ENCODE peak calls at places on chromosomes 1 and 21, in four cellular contexts. I, E, D and S are unnamed samples.

GRCh38 chr1:30313584-30313983 is 409.8 kb downstream of the MATN1 start:
- DNase-seq in I (no peak), E (no peak), D (no peak), S (peak)

GRCh38 chr1:70818391-70818790 is 229.2 kb downstream of the PTGER3 start:
- DNase-seq in I (no peak), E (no peak), D (no peak), S (no peak)

GRCh38 chr21:28069446-28069845 is 923.2 kb downstream of the LTN1 start:
- DNase-seq in I (no peak), E (no peak), D (peak), S (no peak)

GRCh38 chr1:8914471-8914870 is 31.2 kb upstream of the CA6 start:
- DNase-seq in I (no peak), E (no peak), D (peak), S (no peak)

GRCh38 chr1:28581531-28582247 is 10.4 kb upstream of the RAB42 start:
- DNase-seq in I (peak), E (peak), D (peak), S (peak)

GRCh38 chr1:165350861-165351260 is 5.7 kb downstream of the LMX1A start:
- DNase-seq in I (no peak), E (no peak), D (peak), S (no peak)

GRCh38 chr1:224212618-224213037 is 29.6 kb downstream of the DEGS1 start:
- DNase-seq in I (no peak), E (no peak), D (no peak), S (no peak)

GRCh38 chr1:18532390-18533170 is 51.9 kb downstream of the KLHDC7A start:
- DNase-seq in I (no peak), E (peak), D (no peak), S (peak)

GRCh38 chr1:119394085-119394484 is 20.9 kb upstream of the HSD3B2 start:
- DNase-seq in I (no peak), E (no peak), D (no peak), S (no peak)

GRCh38 chr1:184838374-184838995 is 83.8 kb upstream of the EDEM3 start:
- DNase-seq in I (no peak), E (peak), D (no peak), S (no peak)

GRCh38 chr1:11176081-11176706 is 13.0 kb upstream of the ANGPTL7 start:
- DNase-seq in I (no peak), E (no peak), D (no peak), S (no peak)

GRCh38 chr21:25573409-25574206 is 33.7 kb downstream of the MRPL39 start:
- DNase-seq in I (no peak), E (no peak), D (no peak), S (no peak)

GRCh38 chr1:225890346-225891228 is 1.6 kb upstream of the LEFTY1 start:
- DNase-seq in I (no peak), E (no peak), D (no peak), S (no peak)

GRCh38 chr1:84603941-84604830 is 29.9 kb upstream of the CTBS start:
- DNase-seq in I (no peak), E (peak), D (peak), S (no peak)
- TF ChIP-seq CTCF in I (no peak), E (peak), D (peak), S (no peak)

DNA sequence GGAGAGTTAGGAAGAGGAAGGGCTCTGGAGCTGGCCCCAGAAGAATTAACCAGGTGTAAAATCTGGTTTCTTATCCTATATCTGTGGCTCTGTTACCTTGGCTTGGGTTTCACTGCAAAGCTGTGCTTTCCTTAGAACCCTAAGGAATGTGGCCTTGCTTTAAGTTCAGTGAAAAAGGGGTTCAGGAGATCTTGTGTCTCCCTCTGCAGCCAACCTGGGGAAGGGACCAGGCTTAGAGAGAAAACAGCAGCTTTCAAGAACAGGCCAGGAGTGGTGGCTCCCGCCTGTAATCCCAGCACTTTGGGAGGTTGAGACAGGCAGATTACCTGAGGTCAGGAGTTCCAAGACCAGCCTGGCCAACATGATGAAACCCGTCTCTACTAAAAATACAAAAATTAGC is 16.1 kb upstream of the MYCL start:
- DNase-seq in I (no peak), E (no peak), D (peak), S (no peak)
- TF ChIP-seq CTCF in I (no peak), E (no peak), D (peak), S (no peak)

GRCh38 chr1:66239834-66240233 is 294.1 kb upstream of the SGIP1 start:
- DNase-seq in I (no peak), E (no peak), D (peak), S (no peak)
- TF ChIP-seq CTCF in I (no peak), E (no peak), D (peak), S (peak)

GRCh38 chr21:31683029-31683428 is 23.5 kb downstream of the SOD1 start:
- DNase-seq in I (no peak), E (no peak), D (no peak), S (no peak)
- TF ChIP-seq CTCF in I (no peak), E (no peak), D (peak), S (peak)

DNA sequence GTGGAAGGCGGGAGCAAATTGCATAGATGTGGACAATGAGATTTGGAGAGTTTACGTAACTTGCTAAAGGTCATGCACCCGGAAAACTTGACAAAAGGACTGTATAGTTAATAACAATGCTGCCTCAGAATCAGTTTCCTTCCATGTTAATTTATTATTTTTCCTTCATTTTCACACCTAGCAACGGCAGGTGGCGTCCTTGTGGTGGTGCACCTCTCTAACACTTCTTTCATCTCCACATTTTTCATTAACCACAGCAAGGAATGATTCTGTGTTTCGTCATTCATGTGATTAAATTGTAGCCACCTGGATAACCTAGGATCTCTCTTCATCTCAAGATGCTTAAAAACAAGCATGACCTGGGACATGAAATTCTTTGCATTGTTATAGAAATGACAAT is 2133.0 kb downstream of the NCAM2 start:
- DNase-seq in I (no peak), E (no peak), D (peak), S (no peak)
- TF ChIP-seq CTCF in I (no peak), E (no peak), D (peak), S (peak)

GRCh38 chr1:92960395-92961130 is 699 bp downstream of the DIPK1A start:
- DNase-seq in I (peak), E (peak), D (peak), S (peak)
- TF ChIP-seq CTCF in I (peak), E (peak), D (peak), S (peak)

DNA sequence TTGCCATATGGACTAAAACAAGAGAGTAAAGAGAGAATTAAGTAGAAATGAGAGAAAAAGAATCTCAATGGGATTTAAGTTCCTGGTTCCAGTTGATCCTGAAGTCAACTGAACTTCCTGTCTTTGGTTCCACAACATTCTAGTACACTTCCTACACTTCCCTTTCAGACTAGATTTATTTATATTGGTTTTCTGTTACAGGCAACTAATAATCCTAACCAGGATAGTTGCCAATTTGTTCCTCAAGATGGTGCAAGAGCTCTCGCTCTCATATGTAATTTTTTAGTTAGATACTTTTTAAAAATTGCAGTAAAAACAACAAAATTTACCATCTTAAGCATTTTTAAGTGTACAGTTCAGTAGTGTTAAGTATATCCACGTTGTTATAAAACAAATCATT is 28.8 kb upstream of the TRIM45 start:
- DNase-seq in I (no peak), E (no peak), D (no peak), S (no peak)
- TF ChIP-seq CTCF in I (no peak), E (no peak), D (no peak), S (no peak)

DNA sequence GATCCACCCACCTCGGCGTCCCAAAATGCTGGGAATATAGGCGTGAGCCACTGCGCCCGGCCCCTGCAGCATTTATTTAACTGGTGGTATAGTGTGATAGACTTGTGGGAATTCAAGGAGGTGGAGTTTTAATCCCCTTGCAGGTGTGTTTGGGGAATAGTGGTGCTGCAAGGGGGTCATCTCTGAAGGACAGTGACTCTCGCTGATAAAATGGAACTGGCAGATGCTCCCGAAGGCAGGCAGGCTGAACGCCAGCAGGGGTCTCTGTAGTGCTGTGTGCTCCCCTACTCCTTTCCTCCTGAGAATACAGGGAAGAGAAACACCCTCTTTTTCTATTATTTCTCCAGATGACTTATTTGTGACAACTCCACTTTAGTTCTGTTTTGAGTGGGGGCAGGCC is 4.0 kb downstream of the OSCP1 start:
- DNase-seq in I (peak), E (no peak), D (peak), S (no peak)
- TF ChIP-seq CTCF in I (peak), E (no peak), D (peak), S (peak)

GRCh38 chr1:55046871-55047270 is 7.5 kb downstream of the PCSK9 start:
- DNase-seq in I (no peak), E (no peak), D (no peak), S (no peak)
- TF ChIP-seq CTCF in I (no peak), E (no peak), D (no peak), S (no peak)